ENCODE peak calls at places on chromosomes 13 and 19, in six cellular contexts. One of them, this sample, is unnamed.
A peak's percentile ranks its signal among the peaks of the same experiment; 100 is the strongest.

GRCh38 chr13:51212808-51213728 is 9.1 kb upstream of the FAM124A start:
- DNase-seq in suprapubic skin: no peak
- DNase-seq in fibroblast of lung: peak; percentile 43
- DNase-seq in tibial nerve: no peak
- DNase-seq in CD4-positive, CD25-positive, alpha-beta regulatory T cell: no peak
- DNase-seq in body of pancreas: no peak
- DNase-seq in this sample: no peak

GRCh38 chr19:40896418-40896796 is 14.4 kb upstream of the CYP2A7 start:
- DNase-seq in fibroblast of lung: no peak
- DNase-seq in suprapubic skin: no peak
- DNase-seq in CD4-positive, CD25-positive, alpha-beta regulatory T cell: no peak
- DNase-seq in tibial nerve: no peak
- DNase-seq in body of pancreas: no peak
- DNase-seq in this sample: no peak

GRCh38 chr19:31344403-31344802 is 4.8 kb downstream of the TSHZ3 start:
- DNase-seq in body of pancreas: no peak
- DNase-seq in suprapubic skin: no peak
- DNase-seq in CD4-positive, CD25-positive, alpha-beta regulatory T cell: no peak
- DNase-seq in tibial nerve: no peak
- DNase-seq in fibroblast of lung: no peak
- DNase-seq in this sample: no peak

GRCh38 chr13:49272296-49272695 is 24.6 kb downstream of the CDADC1 start:
- DNase-seq in fibroblast of lung: no peak
- DNase-seq in suprapubic skin: no peak
- DNase-seq in body of pancreas: no peak
- DNase-seq in tibial nerve: no peak
- DNase-seq in CD4-positive, CD25-positive, alpha-beta regulatory T cell: no peak
- DNase-seq in this sample: no peak

GRCh38 chr19:16917401-16917800 is 28.6 kb downstream of the F2RL3 start:
- DNase-seq in tibial nerve: no peak
- DNase-seq in suprapubic skin: no peak
- DNase-seq in fibroblast of lung: no peak
- DNase-seq in CD4-positive, CD25-positive, alpha-beta regulatory T cell: no peak
- DNase-seq in body of pancreas: no peak
- DNase-seq in this sample: no peak

GRCh38 chr19:16141043-16141442 is 2.4 kb upstream of the HSH2D start:
- DNase-seq in body of pancreas: no peak
- DNase-seq in suprapubic skin: no peak
- DNase-seq in fibroblast of lung: no peak
- DNase-seq in tibial nerve: no peak
- DNase-seq in CD4-positive, CD25-positive, alpha-beta regulatory T cell: no peak
- DNase-seq in this sample: no peak

GRCh38 chr19:44807162-44807561 is 1.7 kb upstream of the BCAM start:
- DNase-seq in fibroblast of lung: no peak
- DNase-seq in tibial nerve: no peak
- DNase-seq in CD4-positive, CD25-positive, alpha-beta regulatory T cell: no peak
- DNase-seq in suprapubic skin: no peak
- DNase-seq in body of pancreas: peak; percentile 61
- DNase-seq in this sample: no peak

GRCh38 chr13:101858869-101859268 is 406.4 kb downstream of the ITGBL1 start:
- DNase-seq in tibial nerve: no peak
- DNase-seq in suprapubic skin: no peak
- DNase-seq in body of pancreas: no peak
- DNase-seq in fibroblast of lung: no peak
- DNase-seq in CD4-positive, CD25-positive, alpha-beta regulatory T cell: no peak
- DNase-seq in this sample: no peak

GRCh38 chr19:30406220-30406944 is 34.2 kb downstream of the ZNF536 start:
- DNase-seq in tibial nerve: no peak
- DNase-seq in CD4-positive, CD25-positive, alpha-beta regulatory T cell: no peak
- DNase-seq in fibroblast of lung: no peak
- DNase-seq in suprapubic skin: no peak
- DNase-seq in body of pancreas: peak; percentile 16
- DNase-seq in this sample: no peak

GRCh38 chr13:94233401-94233800 is 246.1 kb downstream of the DCT start:
- DNase-seq in body of pancreas: no peak
- DNase-seq in suprapubic skin: no peak
- DNase-seq in tibial nerve: no peak
- DNase-seq in fibroblast of lung: peak; percentile 93
- DNase-seq in CD4-positive, CD25-positive, alpha-beta regulatory T cell: no peak
- DNase-seq in this sample: peak; percentile 50

GRCh38 chr19:18741124-18741493 is 50.0 kb downstream of the COMP start:
- DNase-seq in fibroblast of lung: no peak
- DNase-seq in CD4-positive, CD25-positive, alpha-beta regulatory T cell: no peak
- DNase-seq in body of pancreas: peak; percentile 35
- DNase-seq in tibial nerve: no peak
- DNase-seq in suprapubic skin: no peak
- DNase-seq in this sample: no peak

GRCh38 chr13:50152655-50153309 is 137.5 kb downstream of the KCNRG start:
- DNase-seq in body of pancreas: no peak
- DNase-seq in CD4-positive, CD25-positive, alpha-beta regulatory T cell: peak; percentile 74
- DNase-seq in fibroblast of lung: no peak
- DNase-seq in tibial nerve: no peak
- DNase-seq in suprapubic skin: no peak
- DNase-seq in this sample: no peak

GRCh38 chr13:29908411-29908810 is 58.0 kb upstream of the UBL3 start:
- DNase-seq in fibroblast of lung: peak; percentile 73
- DNase-seq in suprapubic skin: peak; percentile 78
- DNase-seq in CD4-positive, CD25-positive, alpha-beta regulatory T cell: no peak
- DNase-seq in body of pancreas: no peak
- DNase-seq in tibial nerve: peak; percentile 55
- DNase-seq in this sample: no peak

GRCh38 chr13:91722267-91722884 is 324.0 kb downstream of the GPC5 start:
- DNase-seq in suprapubic skin: no peak
- DNase-seq in tibial nerve: no peak
- DNase-seq in fibroblast of lung: peak; percentile 23
- DNase-seq in CD4-positive, CD25-positive, alpha-beta regulatory T cell: peak; percentile 9
- DNase-seq in body of pancreas: no peak
- DNase-seq in this sample: no peak

GRCh38 chr19:45419895-45420294 is 3.8 kb downstream of the ERCC1 start:
- DNase-seq in body of pancreas: no peak
- DNase-seq in tibial nerve: no peak
- DNase-seq in suprapubic skin: no peak
- DNase-seq in fibroblast of lung: no peak
- DNase-seq in CD4-positive, CD25-positive, alpha-beta regulatory T cell: no peak
- DNase-seq in this sample: no peak

GRCh38 chr19:887072-887471 is 5.9 kb downstream of the MED16 start:
- DNase-seq in CD4-positive, CD25-positive, alpha-beta regulatory T cell: no peak
- DNase-seq in suprapubic skin: no peak
- DNase-seq in body of pancreas: peak; percentile 60
- DNase-seq in tibial nerve: no peak
- DNase-seq in fibroblast of lung: peak; percentile 73
- DNase-seq in this sample: no peak

GRCh38 chr19:51090471-51090870 is 7.8 kb upstream of the KLK14 start:
- DNase-seq in body of pancreas: no peak
- DNase-seq in tibial nerve: no peak
- DNase-seq in fibroblast of lung: peak; percentile 10
- DNase-seq in CD4-positive, CD25-positive, alpha-beta regulatory T cell: no peak
- DNase-seq in suprapubic skin: no peak
- DNase-seq in this sample: no peak

GRCh38 chr19:29119582-29119981 is 93.4 kb downstream of the UQCRFS1 start:
- DNase-seq in tibial nerve: no peak
- DNase-seq in suprapubic skin: no peak
- DNase-seq in body of pancreas: no peak
- DNase-seq in CD4-positive, CD25-positive, alpha-beta regulatory T cell: no peak
- DNase-seq in fibroblast of lung: no peak
- DNase-seq in this sample: no peak

GRCh38 chr19:1765182-1765903 is 12.0 kb downstream of the ONECUT3 start:
- DNase-seq in fibroblast of lung: no peak
- DNase-seq in tibial nerve: no peak
- DNase-seq in CD4-positive, CD25-positive, alpha-beta regulatory T cell: no peak
- DNase-seq in body of pancreas: no peak
- DNase-seq in suprapubic skin: no peak
- DNase-seq in this sample: no peak

GRCh38 chr19:2533686-2534085 is 57.8 kb downstream of the GADD45B start:
- DNase-seq in tibial nerve: no peak
- DNase-seq in body of pancreas: no peak
- DNase-seq in CD4-positive, CD25-positive, alpha-beta regulatory T cell: no peak
- DNase-seq in fibroblast of lung: no peak
- DNase-seq in suprapubic skin: no peak
- DNase-seq in this sample: no peak

GRCh38 chr13:48573213-48573612 is 40.3 kb upstream of the RCBTB2 start:
- DNase-seq in body of pancreas: no peak
- DNase-seq in CD4-positive, CD25-positive, alpha-beta regulatory T cell: no peak
- DNase-seq in fibroblast of lung: no peak
- DNase-seq in tibial nerve: no peak
- DNase-seq in suprapubic skin: no peak
- DNase-seq in this sample: no peak

GRCh38 chr13:71712988-71713653 is 153.9 kb downstream of the DACH1 start:
- DNase-seq in tibial nerve: no peak
- DNase-seq in body of pancreas: no peak
- DNase-seq in suprapubic skin: no peak
- DNase-seq in CD4-positive, CD25-positive, alpha-beta regulatory T cell: no peak
- DNase-seq in fibroblast of lung: peak; percentile 1
- DNase-seq in this sample: no peak

GRCh38 chr13:51832471-51833152 is 12.4 kb downstream of the TMEM272 start:
- DNase-seq in suprapubic skin: no peak
- DNase-seq in body of pancreas: peak; percentile 47
- DNase-seq in tibial nerve: no peak
- DNase-seq in fibroblast of lung: peak; percentile 8
- DNase-seq in CD4-positive, CD25-positive, alpha-beta regulatory T cell: peak; percentile 77
- DNase-seq in this sample: no peak

GRCh38 chr13:114038211-114038613 is 64.3 kb upstream of the C13orf46 start:
- DNase-seq in body of pancreas: no peak
- DNase-seq in suprapubic skin: no peak
- DNase-seq in tibial nerve: no peak
- DNase-seq in fibroblast of lung: no peak
- DNase-seq in CD4-positive, CD25-positive, alpha-beta regulatory T cell: no peak
- DNase-seq in this sample: no peak

DNA sequence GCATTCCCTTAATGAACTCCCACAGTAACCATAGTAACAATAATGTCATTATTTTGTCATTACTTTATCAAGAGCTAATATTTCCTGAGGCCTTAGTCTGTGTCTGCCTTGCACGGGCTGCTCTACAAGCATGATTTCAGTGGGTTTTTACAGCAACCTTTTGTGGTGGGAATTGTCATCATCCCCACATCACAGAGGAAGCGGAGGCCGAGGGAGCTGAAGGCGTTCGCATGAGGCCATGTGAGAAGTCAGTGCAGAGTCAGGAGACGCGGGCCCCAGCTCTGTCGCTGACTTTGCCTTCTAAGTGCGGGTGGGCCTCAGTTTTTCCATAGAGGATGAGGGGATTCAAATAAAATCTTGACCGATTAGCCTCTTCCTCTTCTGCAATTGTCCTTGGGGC is 2.4 kb downstream of the KRTDAP start:
- DNase-seq in tibial nerve: no peak
- DNase-seq in suprapubic skin: no peak
- DNase-seq in fibroblast of lung: no peak
- DNase-seq in body of pancreas: no peak
- DNase-seq in CD4-positive, CD25-positive, alpha-beta regulatory T cell: no peak
- DNase-seq in this sample: peak; percentile 37
- H3K9me3 ChIP-seq in tibial nerve: no peaks in the 10 kb centered on the region
- H3K9me3 ChIP-seq in suprapubic skin: no peaks in the 10 kb centered on the region
- H3K9me3 ChIP-seq in fibroblast of lung: no peaks in the 10 kb centered on the region
- H3K9me3 ChIP-seq in body of pancreas: no peaks in the 10 kb centered on the region
- H3K9me3 ChIP-seq in CD4-positive, CD25-positive, alpha-beta regulatory T cell: no peaks in the 10 kb centered on the region
- H3K9me3 ChIP-seq in this sample: no peaks in the 10 kb centered on the region

GRCh38 chr13:79423801-79424642 is 18.0 kb upstream of the RBM26 start:
- DNase-seq in fibroblast of lung: peak; percentile 47
- DNase-seq in CD4-positive, CD25-positive, alpha-beta regulatory T cell: peak; percentile 72
- DNase-seq in tibial nerve: no peak
- DNase-seq in body of pancreas: no peak
- DNase-seq in suprapubic skin: no peak
- DNase-seq in this sample: no peak
- H3K9me3 ChIP-seq in fibroblast of lung: no peaks in the 10 kb centered on the region
- H3K9me3 ChIP-seq in CD4-positive, CD25-positive, alpha-beta regulatory T cell: no peaks in the 10 kb centered on the region
- H3K9me3 ChIP-seq in tibial nerve: no peaks in the 10 kb centered on the region
- H3K9me3 ChIP-seq in body of pancreas: no peaks in the 10 kb centered on the region
- H3K9me3 ChIP-seq in suprapubic skin: no peaks in the 10 kb centered on the region
- H3K9me3 ChIP-seq in this sample: no peaks in the 10 kb centered on the region

GRCh38 chr19:37413243-37414084 is 42.6 kb downstream of the ZNF527 start:
- DNase-seq in fibroblast of lung: peak; percentile 2
- DNase-seq in tibial nerve: no peak
- DNase-seq in CD4-positive, CD25-positive, alpha-beta regulatory T cell: peak; percentile 6
- DNase-seq in body of pancreas: no peak
- DNase-seq in suprapubic skin: no peak
- DNase-seq in this sample: no peak
- H3K9me3 ChIP-seq in fibroblast of lung: peaks cover 2% of the 10 kb centered on the region
- H3K9me3 ChIP-seq in tibial nerve: peaks cover 93% of the 10 kb centered on the region
- H3K9me3 ChIP-seq in CD4-positive, CD25-positive, alpha-beta regulatory T cell: peaks cover 94% of the 10 kb centered on the region
- H3K9me3 ChIP-seq in body of pancreas: peaks cover 10% of the 10 kb centered on the region
- H3K9me3 ChIP-seq in suprapubic skin: peaks cover 82% of the 10 kb centered on the region
- H3K9me3 ChIP-seq in this sample: peaks cover 17% of the 10 kb centered on the region

GRCh38 chr19:36833430-36833829 is 4.8 kb downstream of the ZNF790 start:
- DNase-seq in fibroblast of lung: no peak
- DNase-seq in body of pancreas: no peak
- DNase-seq in tibial nerve: no peak
- DNase-seq in CD4-positive, CD25-positive, alpha-beta regulatory T cell: no peak
- DNase-seq in suprapubic skin: no peak
- DNase-seq in this sample: no peak

GRCh38 chr19:36838784-36839324 is 667 bp upstream of the ZNF790 start:
- DNase-seq in fibroblast of lung: peak; percentile 34
- DNase-seq in tibial nerve: no peak
- DNase-seq in body of pancreas: no peak
- DNase-seq in CD4-positive, CD25-positive, alpha-beta regulatory T cell: no peak
- DNase-seq in suprapubic skin: no peak
- DNase-seq in this sample: no peak

GRCh38 chr19:36837525-36837901 is 674 bp downstream of the ZNF790 start:
- DNase-seq in tibial nerve: no peak
- DNase-seq in fibroblast of lung: no peak
- DNase-seq in suprapubic skin: no peak
- DNase-seq in body of pancreas: no peak
- DNase-seq in CD4-positive, CD25-positive, alpha-beta regulatory T cell: no peak
- DNase-seq in this sample: no peak

GRCh38 chr19:36837902-36838783 is at the start of gene ZNF790:
- DNase-seq in fibroblast of lung: peak; percentile 91
- DNase-seq in tibial nerve: peak; percentile 60
- DNase-seq in body of pancreas: peak; percentile 90
- DNase-seq in CD4-positive, CD25-positive, alpha-beta regulatory T cell: peak; percentile 90
- DNase-seq in suprapubic skin: peak; percentile 90
- DNase-seq in this sample: peak; percentile 94
- H3K9me3 ChIP-seq in fibroblast of lung: no peaks in the 10 kb centered on the region
- H3K9me3 ChIP-seq in tibial nerve: peaks cover 35% of the 10 kb centered on the region
- H3K9me3 ChIP-seq in body of pancreas: no peaks in the 10 kb centered on the region
- H3K9me3 ChIP-seq in CD4-positive, CD25-positive, alpha-beta regulatory T cell: peaks cover 36% of the 10 kb centered on the region
- H3K9me3 ChIP-seq in suprapubic skin: peaks cover 16% of the 10 kb centered on the region
- H3K9me3 ChIP-seq in this sample: peaks cover 3% of the 10 kb centered on the region

GRCh38 chr13:32582991-32583390 is 3.3 kb upstream of the PDS5B start:
- DNase-seq in body of pancreas: no peak
- DNase-seq in tibial nerve: no peak
- DNase-seq in CD4-positive, CD25-positive, alpha-beta regulatory T cell: no peak
- DNase-seq in suprapubic skin: no peak
- DNase-seq in fibroblast of lung: no peak
- DNase-seq in this sample: no peak
- H3K9me3 ChIP-seq in body of pancreas: no peaks in the 10 kb centered on the region
- H3K9me3 ChIP-seq in tibial nerve: no peaks in the 10 kb centered on the region
- H3K9me3 ChIP-seq in CD4-positive, CD25-positive, alpha-beta regulatory T cell: peaks cover under 1% of the 10 kb centered on the region
- H3K9me3 ChIP-seq in suprapubic skin: no peaks in the 10 kb centered on the region
- H3K9me3 ChIP-seq in fibroblast of lung: no peaks in the 10 kb centered on the region
- H3K9me3 ChIP-seq in this sample: no peaks in the 10 kb centered on the region

GRCh38 chr13:57843555-57843954 is 212.0 kb downstream of the PCDH17 start:
- DNase-seq in CD4-positive, CD25-positive, alpha-beta regulatory T cell: no peak
- DNase-seq in tibial nerve: no peak
- DNase-seq in suprapubic skin: no peak
- DNase-seq in fibroblast of lung: no peak
- DNase-seq in body of pancreas: no peak
- DNase-seq in this sample: no peak
- H3K9me3 ChIP-seq in CD4-positive, CD25-positive, alpha-beta regulatory T cell: peaks cover 27% of the 10 kb centered on the region
- H3K9me3 ChIP-seq in tibial nerve: peaks cover 2% of the 10 kb centered on the region
- H3K9me3 ChIP-seq in suprapubic skin: peaks cover 14% of the 10 kb centered on the region
- H3K9me3 ChIP-seq in fibroblast of lung: no peaks in the 10 kb centered on the region
- H3K9me3 ChIP-seq in body of pancreas: no peaks in the 10 kb centered on the region
- H3K9me3 ChIP-seq in this sample: peaks cover 2% of the 10 kb centered on the region

This sample was measured in aorta.